ENCODE peak calls at places on chromosomes 3 and 15, in four cellular contexts. Q, F, V and L are unnamed samples. For H3K4me1, the result is how much of the 10 kb centered on the place peaks cover.

GRCh38 chr3:4078903-4079302 is 224.3 kb upstream of the SETMAR start:
- DNase-seq in Q (no peak), F (no peak), V (no peak), L (no peak)

GRCh38 chr3:183287301-183287971 is 34.4 kb downstream of the B3GNT5 start:
- DNase-seq in Q (no peak), F (no peak), V (peak), L (peak)

GRCh38 chr3:134605506-134605905 is 45.3 kb downstream of the KY start:
- DNase-seq in Q (no peak), F (no peak), V (no peak), L (no peak)

GRCh38 chr3:114455432-114455831 is 161.6 kb downstream of the TIGIT start:
- DNase-seq in Q (no peak), F (no peak), V (no peak), L (no peak)

GRCh38 chr3:188583476-188584161 is 429.7 kb downstream of the LPP start:
- DNase-seq in Q (no peak), F (no peak), V (peak), L (no peak)

GRCh38 chr3:150345021-150345538 is 63.0 kb upstream of the TSC22D2 start:
- DNase-seq in Q (no peak), F (no peak), V (no peak), L (no peak)

GRCh38 chr15:45199136-45199810 is 11.5 kb upstream of the SHF start:
- DNase-seq in Q (peak), F (no peak), V (no peak), L (peak)

GRCh38 chr15:42593143-42593542 is 17.7 kb downstream of the STARD9 start:
- DNase-seq in Q (no peak), F (peak), V (peak), L (peak)

GRCh38 chr3:126261037-126261436 is 80.7 kb upstream of the ALDH1L1 start:
- DNase-seq in Q (peak), F (peak), V (peak), L (peak)

GRCh38 chr3:101377796-101378195 is 57.4 kb upstream of the IMPG2 start:
- DNase-seq in Q (no peak), F (no peak), V (peak), L (no peak)

GRCh38 chr15:85760049-85760448 is 34.7 kb downstream of the KLHL25 start:
- DNase-seq in Q (no peak), F (no peak), V (no peak), L (no peak)

GRCh38 chr3:155846119-155846518 is 8.1 kb downstream of the SLC33A1 start:
- DNase-seq in Q (no peak), F (no peak), V (no peak), L (no peak)

GRCh38 chr3:81760924-81761903 is at the start of gene GBE1:
- DNase-seq in Q (peak), F (peak), V (peak), L (peak)

GRCh38 chr15:33007295-33007855 is 187.1 kb downstream of the FMN1 start:
- DNase-seq in Q (peak), F (no peak), V (peak), L (no peak)

GRCh38 chr3:151895881-151896661 is 22.6 kb downstream of the SUCNR1 start:
- DNase-seq in Q (no peak), F (no peak), V (no peak), L (no peak)

GRCh38 chr3:87397210-87397609 is 120.8 kb upstream of the POU1F1 start:
- DNase-seq in Q (no peak), F (no peak), V (peak), L (no peak)

GRCh38 chr3:26589678-26590077 is 32.9 kb upstream of the LRRC3B start:
- DNase-seq in Q (no peak), F (no peak), V (no peak), L (no peak)

GRCh38 chr15:45715528-45715927 is 80.7 kb downstream of the SQOR start:
- DNase-seq in Q (no peak), F (no peak), V (peak), L (no peak)

GRCh38 chr15:90143176-90143655 is 40.9 kb upstream of the IDH2 start:
- DNase-seq in Q (peak), F (peak), V (peak), L (peak)

GRCh38 chr3:143478124-143478693 is 358.6 kb downstream of the CHST2 start:
- DNase-seq in Q (no peak), F (no peak), V (no peak), L (no peak)

GRCh38 chr15:52653451-52653964 is 25.7 kb downstream of the ATOSA start:
- DNase-seq in Q (peak), F (no peak), V (peak), L (no peak)

GRCh38 chr15:88454231-88454630 is 13.0 kb downstream of the MRPL46 start:
- DNase-seq in Q (no peak), F (no peak), V (peak), L (no peak)

GRCh38 chr3:126449621-126450051 is 26.1 kb downstream of the ZXDC start:
- DNase-seq in Q (no peak), F (no peak), V (no peak), L (no peak)

GRCh38 chr3:148178508-148178907 is 519.2 kb upstream of the AGTR1 start:
- DNase-seq in Q (no peak), F (no peak), V (no peak), L (no peak)

GRCh38 chr3:134373942-134374790 is at the start of gene AMOTL2:
- DNase-seq in Q (peak), F (peak), V (peak), L (peak)

GRCh38 chr3:194826594-194826993 is 140.9 kb downstream of the FAM43A start:
- DNase-seq in Q (no peak), F (no peak), V (no peak), L (no peak)

GRCh38 chr15:88341653-88342052 is 85.1 kb upstream of the NTRK3 start:
- DNase-seq in Q (no peak), F (no peak), V (no peak), L (no peak)

GRCh38 chr3:111534701-111535100 is 7.3 kb upstream of the CD96 start:
- DNase-seq in Q (no peak), F (no peak), V (peak), L (no peak)

GRCh38 chr3:100915706-100916105 is 77.5 kb downstream of the ABI3BP start:
- DNase-seq in Q (no peak), F (no peak), V (no peak), L (no peak)

GRCh38 chr3:12753275-12754028 is 5.6 kb downstream of the TMEM40 start:
- DNase-seq in Q (no peak), F (no peak), V (no peak), L (no peak)

GRCh38 chr15:59224474-59224873 is 17.8 kb downstream of the LDHAL6B start:
- DNase-seq in Q (no peak), F (peak), V (no peak), L (no peak)

GRCh38 chr3:29412117-29412516 is 131.2 kb downstream of the RBMS3 start:
- DNase-seq in Q (no peak), F (no peak), V (peak), L (no peak)

GRCh38 chr15:89171136-89172072 is 50.0 kb downstream of the RLBP1 start:
- DNase-seq in Q (peak), F (no peak), V (peak), L (peak)

GRCh38 chr3:12944413-12944812 is 103.0 kb upstream of the RPL32 start:
- DNase-seq in Q (no peak), F (no peak), V (no peak), L (no peak)

GRCh38 chr3:73719877-73720276 is 95.1 kb upstream of the PDZRN3 start:
- DNase-seq in Q (no peak), F (no peak), V (peak), L (no peak)

GRCh38 chr3:43870844-43871626 is 180.3 kb downstream of the ABHD5 start:
- DNase-seq in Q (no peak), F (no peak), V (no peak), L (no peak)

GRCh38 chr3:58009026-58009748 is 965 bp downstream of the FLNB start:
- DNase-seq in Q (no peak), F (peak), V (no peak), L (no peak)
- H3K4me1 ChIP-seq in Q (under half), F (half or more), V (under half), L (under half)

DNA sequence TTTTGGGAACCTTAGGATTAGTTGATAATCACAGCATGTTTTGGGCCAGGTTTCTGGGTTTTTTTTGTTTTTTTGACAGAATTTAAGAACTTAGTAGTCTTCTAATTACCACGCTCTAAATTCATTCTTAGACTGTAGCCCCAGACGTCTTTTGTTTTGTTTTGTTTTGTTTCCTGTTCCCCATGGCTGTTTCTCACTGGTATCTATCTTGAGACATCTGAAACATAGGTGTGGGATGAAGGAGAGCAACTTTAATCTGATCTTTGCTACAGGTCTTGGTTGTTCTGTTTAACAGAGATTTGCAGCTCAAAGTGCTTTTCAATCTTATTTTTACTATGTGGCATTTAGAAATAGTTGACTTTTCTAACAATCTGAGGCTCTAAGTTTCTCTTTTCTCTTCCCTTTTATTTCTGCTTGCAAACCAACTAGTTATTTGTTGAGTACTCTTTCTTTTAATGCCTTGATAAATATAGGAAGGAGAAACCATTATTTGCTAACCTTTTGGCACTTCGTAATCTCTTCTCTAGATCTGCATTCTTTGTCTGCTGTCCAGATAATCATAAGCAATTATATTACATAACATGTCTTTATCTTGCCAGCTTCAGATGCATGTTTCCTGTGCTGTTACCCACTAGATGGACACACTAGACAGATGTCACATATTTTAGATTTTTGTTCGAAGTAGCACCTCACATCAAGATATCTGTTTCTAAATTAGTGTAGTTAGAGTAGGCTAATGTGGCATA is 40.9 kb downstream of the FBXL2 start:
- DNase-seq in Q (peak), F (no peak), V (no peak), L (no peak)
- H3K4me1 ChIP-seq in Q (under half), F (under half), V (under half), L (under half)

DNA sequence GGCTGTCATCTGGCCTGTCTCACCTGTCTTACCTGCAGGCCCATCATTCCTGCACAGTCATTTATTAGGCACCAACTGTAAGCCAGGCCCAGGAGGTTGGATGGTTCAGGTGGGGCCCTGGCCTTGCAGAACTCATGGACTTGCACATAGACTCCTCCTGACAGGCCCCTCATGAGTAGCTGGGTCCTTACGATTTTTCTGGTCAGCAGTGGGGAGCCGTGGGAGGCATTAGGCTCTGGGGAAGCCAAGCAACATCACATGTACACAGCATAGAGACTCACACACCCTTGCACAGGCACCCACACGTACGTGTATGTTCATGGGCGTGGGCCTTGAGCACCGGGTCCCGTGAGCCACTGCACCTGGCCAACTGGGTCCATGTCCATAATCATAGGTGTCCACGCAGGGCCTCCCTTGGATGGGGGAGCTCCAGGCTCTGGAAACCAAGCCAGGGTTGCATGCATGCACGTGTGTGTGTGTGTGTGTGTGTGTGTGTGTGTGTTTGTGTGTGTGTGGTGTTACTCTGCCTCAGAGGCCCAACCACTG is 20.3 kb downstream of the CISH start:
- DNase-seq in Q (no peak), F (no peak), V (no peak), L (no peak)
- H3K4me1 ChIP-seq in Q (under half), F (half or more), V (under half), L (under half)

DNA sequence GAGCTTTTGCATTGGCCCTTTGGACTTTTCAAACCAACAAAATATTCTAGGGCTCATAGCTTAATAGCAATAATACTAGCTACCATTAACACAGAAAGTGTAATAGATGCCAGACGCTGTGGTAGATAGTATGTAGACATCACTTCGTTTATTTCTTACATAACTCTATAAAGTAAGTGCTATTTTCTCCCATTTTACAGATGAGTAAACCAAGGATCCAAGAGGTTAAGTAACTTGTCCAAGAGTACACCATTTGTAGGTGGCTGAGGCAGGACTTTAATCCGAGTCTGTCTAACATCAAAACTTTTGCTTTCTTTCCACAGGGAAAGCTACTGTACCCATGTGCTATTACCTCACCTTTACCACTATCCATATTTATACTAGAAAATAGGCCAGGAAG is 12.0 kb downstream of the EID1 start:
- DNase-seq in Q (no peak), F (no peak), V (no peak), L (no peak)
- H3K4me1 ChIP-seq in Q (under half), F (under half), V (under half), L (under half)

DNA sequence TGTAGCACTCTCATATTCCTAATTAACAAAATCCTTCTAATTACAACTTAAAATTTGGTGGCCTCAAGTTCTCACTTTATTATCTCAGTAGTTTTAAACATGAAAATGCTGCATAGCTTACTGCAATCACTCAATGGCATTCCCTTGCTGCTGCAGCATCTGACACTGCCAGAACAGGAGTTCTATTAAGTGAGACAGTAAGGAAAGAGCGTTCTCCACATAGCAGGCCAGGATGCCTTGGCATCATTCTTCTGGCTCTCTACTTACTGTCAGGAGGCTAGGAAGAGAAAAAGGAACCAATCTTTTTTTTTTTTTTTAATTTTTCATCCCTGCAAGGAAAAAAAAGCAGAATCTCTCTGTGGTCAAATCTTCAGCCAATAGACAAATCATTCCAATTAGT is 3.2 kb downstream of the CNBP start:
- DNase-seq in Q (no peak), F (no peak), V (no peak), L (peak)
- H3K4me1 ChIP-seq in Q (under half), F (half or more), V (under half), L (half or more)